ENCODE peak calls at places on chromosomes 2 and 18, in six cellular contexts. V is activated CD4-positive, CD25-positive, alpha-beta regulatory T cell treated with anti-CD3 and anti-CD28 coated beads, Interleukin-2, amount 50 U/mL, for 72 hours; M is HCT116; A is activated T-cell treated with anti-CD3 and anti-CD28 coated beads, Interleukin-2, amount 50 U/mL, for 1 hour; X is activated T-helper 1 cell treated with Interleukin-2 at 50 U/mL for 16 hours; H is GM20000. G is an unnamed sample.
A peak's percentile ranks its signal among the peaks of the same experiment; 100 is the strongest.

GRCh38 chr2:204972606-204973336 is 427.5 kb downstream of the PARD3B start:
- DNase-seq in V (no peak), M (no peak), A (no peak), X (no peak), H (no peak), G (no peak)

GRCh38 chr2:132977812-132978529 is 308.0 kb upstream of the LYPD1 start:
- DNase-seq in V (no peak), M (no peak), A (no peak), X (no peak), H (no peak), G (no peak)

GRCh38 chr2:118003396-118003824 is 10.5 kb downstream of the CCDC93 start:
- DNase-seq in V (no peak), M (peak; percentile 65), A (peak; percentile 31), X (no peak), H (peak; percentile 71), G (peak; percentile 38)

GRCh38 chr2:238655131-238655860 is 192.6 kb upstream of the TWIST2 start:
- DNase-seq in V (no peak), M (no peak), A (no peak), X (no peak), H (no peak), G (no peak)

GRCh38 chr2:152635635-152636298 is 81.5 kb downstream of the PRPF40A start:
- DNase-seq in V (peak; percentile 67), M (peak; percentile 34), A (peak; percentile 56), X (peak; percentile 25), H (peak; percentile 70), G (no peak)

GRCh38 chr2:236061899-236062298 is 106.3 kb downstream of the GBX2 start:
- DNase-seq in V (no peak), M (no peak), A (no peak), X (no peak), H (no peak), G (no peak)

GRCh38 chr2:219453691-219454131 is 19.1 kb downstream of the SPEG start:
- DNase-seq in V (no peak), M (no peak), A (no peak), X (no peak), H (no peak), G (no peak)

GRCh38 chr18:50715919-50716318 is 103.9 kb downstream of the MRO start:
- DNase-seq in V (no peak), M (no peak), A (no peak), X (no peak), H (no peak), G (no peak)

GRCh38 chr2:178202927-178203326 is 8.6 kb downstream of the OSBPL6 start:
- DNase-seq in V (no peak), M (no peak), A (no peak), X (no peak), H (no peak), G (no peak)

GRCh38 chr2:70312560-70312959 is 10.7 kb upstream of the FAM136A start:
- DNase-seq in V (no peak), M (no peak), A (no peak), X (no peak), H (no peak), G (no peak)

GRCh38 chr18:68504441-68505221 is 210.3 kb downstream of the TMX3 start:
- DNase-seq in V (no peak), M (no peak), A (no peak), X (no peak), H (no peak), G (no peak)

GRCh38 chr2:105431367-105432088 is 32.7 kb upstream of the FHL2 start:
- DNase-seq in V (no peak), M (no peak), A (no peak), X (no peak), H (no peak), G (no peak)

GRCh38 chr2:27164960-27165763 is 16.4 kb downstream of the TCF23 start:
- DNase-seq in V (no peak), M (no peak), A (no peak), X (no peak), H (no peak), G (no peak)

GRCh38 chr18:25621682-25622081 is 269.7 kb upstream of the ZNF521 start:
- DNase-seq in V (no peak), M (no peak), A (no peak), X (no peak), H (no peak), G (no peak)

GRCh38 chr18:44149706-44150105 is 531.0 kb upstream of the SETBP1 start:
- DNase-seq in V (no peak), M (no peak), A (no peak), X (no peak), H (no peak), G (peak; percentile 77)

GRCh38 chr2:105361132-105361889 is 24.0 kb downstream of the C2orf49 start:
- DNase-seq in V (no peak), M (no peak), A (peak; percentile 38), X (no peak), H (no peak), G (no peak)

GRCh38 chr2:20496477-20496876 is 49.6 kb downstream of the RHOB start:
- DNase-seq in V (no peak), M (peak; percentile 19), A (no peak), X (no peak), H (no peak), G (peak; percentile 84)

GRCh38 chr2:222715729-222716128 is 44.3 kb downstream of the MOGAT1 start:
- DNase-seq in V (no peak), M (no peak), A (no peak), X (no peak), H (peak; percentile 41), G (no peak)

GRCh38 chr2:8511868-8512612 is 169.8 kb upstream of the ID2 start:
- DNase-seq in V (no peak), M (no peak), A (no peak), X (no peak), H (no peak), G (no peak)

GRCh38 chr2:191869178-191869577 is 22.3 kb upstream of the CAVIN2 start:
- DNase-seq in V (no peak), M (peak; percentile 57), A (no peak), X (no peak), H (no peak), G (no peak)

GRCh38 chr2:226440119-226440917 is 359.3 kb downstream of the IRS1 start:
- DNase-seq in V (no peak), M (no peak), A (no peak), X (no peak), H (no peak), G (no peak)

GRCh38 chr2:134657650-134658250 is 61.0 kb downstream of the TMEM163 start:
- DNase-seq in V (no peak), M (peak; percentile 10), A (no peak), X (no peak), H (no peak), G (peak; percentile 15)

GRCh38 chr2:106147159-106147558 is 46.9 kb downstream of the UXS1 start:
- DNase-seq in V (no peak), M (no peak), A (no peak), X (no peak), H (no peak), G (no peak)

G was measured in PC-9.